ENCODE peak calls at places on chromosome X, in nine cellular contexts. T is HFF-Myc, C is Peyer's patch, D is A549, V is cardiac muscle cell, F is heart right ventricle, S is foreskin fibroblast, Z is tibial artery, Y is upper lobe of left lung. L is an unnamed sample.

GRCh38 chrX:141642979-141643378 is 53.5 kb downstream of the SPANXA2 start:
- DNase-seq in T (peak), C (no peak), D (no peak), V (peak), F (no peak), S (peak), Z (no peak), Y (no peak), L (no peak)

GRCh38 chrX:41559662-41560061 is 112.5 kb downstream of the NYX start:
- DNase-seq in T (peak), C (peak), D (no peak), V (no peak), F (peak), S (peak), Z (no peak), Y (no peak), L (no peak)

GRCh38 chrX:78383594-78383993 is 56.2 kb upstream of the CYSLTR1 start:
- DNase-seq in T (no peak), C (no peak), D (no peak), V (no peak), F (no peak), S (no peak), Z (no peak), Y (no peak), L (no peak)

GRCh38 chrX:108437789-108438623 is at the start of gene COL4A6:
- DNase-seq in T (no peak), C (no peak), D (peak), V (peak), F (peak), S (peak), Z (peak), Y (peak), L (no peak)

GRCh38 chrX:149461746-149462145 is 43.4 kb downstream of the IDS start:
- DNase-seq in T (no peak), C (no peak), D (no peak), V (no peak), F (no peak), S (no peak), Z (no peak), Y (no peak), L (no peak)

GRCh38 chrX:11965436-11965835 is 172.8 kb upstream of the FRMPD4 start:
- DNase-seq in T (no peak), C (no peak), D (no peak), V (no peak), F (no peak), S (no peak), Z (no peak), Y (no peak), L (no peak)

GRCh38 chrX:125090046-125090445 is 229.6 kb upstream of the TEX13C start:
- DNase-seq in T (no peak), C (no peak), D (no peak), V (no peak), F (no peak), S (no peak), Z (no peak), Y (no peak), L (no peak)

GRCh38 chrX:46953597-46953996 is 41.4 kb downstream of the JADE3 start:
- DNase-seq in T (no peak), C (no peak), D (no peak), V (no peak), F (peak), S (peak), Z (no peak), Y (no peak), L (no peak)

GRCh38 chrX:53074987-53075386 is 7.2 kb upstream of the TSPYL2 start:
- DNase-seq in T (no peak), C (no peak), D (no peak), V (no peak), F (no peak), S (no peak), Z (no peak), Y (no peak), L (no peak)

GRCh38 chrX:3576886-3577516 is 136.4 kb downstream of the PRKX start:
- DNase-seq in T (peak), C (no peak), D (no peak), V (no peak), F (peak), S (peak), Z (no peak), Y (no peak), L (no peak)

GRCh38 chrX:18964026-18964425 is 19.9 kb downstream of the PHKA2 start:
- DNase-seq in T (no peak), C (no peak), D (no peak), V (no peak), F (no peak), S (no peak), Z (no peak), Y (no peak), L (no peak)

GRCh38 chrX:14922437-14922836 is 49.2 kb downstream of the MOSPD2 start:
- DNase-seq in T (peak), C (no peak), D (no peak), V (peak), F (no peak), S (peak), Z (no peak), Y (no peak), L (no peak)

GRCh38 chrX:151742311-151742710 is 7.8 kb downstream of the CNGA2 start:
- DNase-seq in T (no peak), C (no peak), D (no peak), V (no peak), F (no peak), S (no peak), Z (no peak), Y (no peak), L (no peak)

GRCh38 chrX:132463411-132463810 is 25.4 kb downstream of the MBNL3 start:
- DNase-seq in T (no peak), C (peak), D (no peak), V (no peak), F (no peak), S (no peak), Z (no peak), Y (no peak), L (no peak)

GRCh38 chrX:151177141-151178027 is 1.0 kb downstream of the GPR50 start:
- DNase-seq in T (no peak), C (no peak), D (no peak), V (peak), F (no peak), S (peak), Z (no peak), Y (peak), L (no peak)

GRCh38 chrX:24424948-24425347 is 40.1 kb upstream of the PDK3 start:
- DNase-seq in T (no peak), C (peak), D (no peak), V (no peak), F (peak), S (peak), Z (peak), Y (no peak), L (no peak)

GRCh38 chrX:28016823-28017222 is 35.6 kb upstream of the DCAF8L1 start:
- DNase-seq in T (no peak), C (no peak), D (no peak), V (no peak), F (no peak), S (no peak), Z (no peak), Y (no peak), L (no peak)

GRCh38 chrX:114619874-114620273 is 36.0 kb downstream of the HTR2C start:
- DNase-seq in T (no peak), C (no peak), D (no peak), V (peak), F (no peak), S (peak), Z (no peak), Y (no peak), L (no peak)

GRCh38 chrX:48357681-48358080 is 1.2 kb upstream of the SSX3 start:
- DNase-seq in T (no peak), C (no peak), D (no peak), V (no peak), F (no peak), S (no peak), Z (no peak), Y (no peak), L (no peak)

GRCh38 chrX:13029341-13029740 is 15.1 kb downstream of the FAM9C start:
- DNase-seq in T (no peak), C (no peak), D (peak), V (no peak), F (peak), S (peak), Z (no peak), Y (no peak), L (no peak)

GRCh38 chrX:149916745-149917392 is 12.5 kb upstream of the HSFX4 start:
- DNase-seq in T (no peak), C (no peak), D (no peak), V (no peak), F (no peak), S (peak), Z (no peak), Y (no peak), L (no peak)

GRCh38 chrX:14673236-14673635 is 143.9 kb downstream of the GLRA2 start:
- DNase-seq in T (no peak), C (no peak), D (no peak), V (no peak), F (no peak), S (no peak), Z (no peak), Y (no peak), L (no peak)

GRCh38 chrX:39162322-39162721 is 361.1 kb downstream of the MID1IP1 start:
- DNase-seq in T (no peak), C (peak), D (no peak), V (no peak), F (no peak), S (no peak), Z (no peak), Y (peak), L (no peak)

GRCh38 chrX:31166416-31166815 is 94.6 kb upstream of the FTHL17 start:
- DNase-seq in T (no peak), C (no peak), D (no peak), V (no peak), F (no peak), S (no peak), Z (no peak), Y (no peak), L (no peak)

GRCh38 chrX:104098151-104098808 is 14.0 kb upstream of the ZCCHC18 start:
- DNase-seq in T (peak), C (peak), D (peak), V (peak), F (peak), S (peak), Z (no peak), Y (no peak), L (no peak)

GRCh38 chrX:104104676-104105075 is 7.6 kb upstream of the ZCCHC18 start:
- DNase-seq in T (no peak), C (no peak), D (no peak), V (no peak), F (no peak), S (no peak), Z (no peak), Y (peak), L (no peak)

GRCh38 chrX:104098919-104099318 is 13.4 kb upstream of the ZCCHC18 start:
- DNase-seq in T (no peak), C (no peak), D (no peak), V (no peak), F (no peak), S (no peak), Z (no peak), Y (no peak), L (no peak)
- TF ChIP-seq CTCF in T (no peak), C (no peak), D (no peak), V (no peak), F (no peak), S (no peak), Z (no peak), Y (no peak), L (no peak)

DNA sequence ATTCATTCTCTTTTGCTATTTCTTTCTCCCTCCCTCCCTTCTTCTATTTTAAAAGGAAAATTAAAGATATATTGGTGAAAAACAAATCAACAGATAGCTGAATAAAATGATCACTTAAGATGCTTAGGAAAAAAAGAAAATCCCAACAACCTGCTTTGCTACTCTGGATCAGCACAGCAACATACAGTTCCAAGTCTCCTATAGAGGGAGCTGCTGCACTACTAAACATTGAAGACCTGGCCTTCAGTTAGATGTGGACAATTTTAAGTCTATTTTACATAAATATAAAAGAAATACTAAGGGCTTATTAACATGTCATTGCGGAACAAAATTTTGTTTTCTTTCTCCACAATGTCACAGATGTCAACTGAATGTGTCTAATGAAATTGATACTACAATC is 226.4 kb downstream of the MAGEB5 start:
- DNase-seq in T (no peak), C (no peak), D (no peak), V (peak), F (no peak), S (peak), Z (no peak), Y (no peak), L (no peak)
- TF ChIP-seq CTCF in T (no peak), C (no peak), D (no peak), V (peak), F (peak), S (peak), Z (no peak), Y (no peak), L (no peak)

DNA sequence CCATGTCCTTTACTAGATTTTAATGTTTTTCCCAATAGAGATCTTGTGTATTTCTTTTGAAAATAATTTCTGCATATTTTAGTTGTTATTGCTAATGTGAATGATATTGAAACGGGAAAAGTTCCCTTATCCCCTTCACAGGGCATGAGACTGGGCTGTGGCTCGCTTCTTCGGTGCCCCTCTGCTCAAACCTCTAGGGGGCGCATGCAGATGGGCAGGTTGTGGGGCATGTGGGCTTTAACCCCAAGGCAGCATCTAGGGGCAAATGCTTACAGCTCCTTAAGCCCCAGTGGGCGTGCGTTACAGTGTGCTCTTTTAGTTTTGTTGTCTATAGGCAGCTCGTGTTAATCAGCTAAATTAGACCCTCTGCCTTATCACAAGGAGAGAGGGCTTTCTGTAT is 194.7 kb downstream of the OPHN1 start:
- DNase-seq in T (no peak), C (no peak), D (no peak), V (no peak), F (no peak), S (no peak), Z (no peak), Y (no peak), L (no peak)
- TF ChIP-seq CTCF in T (peak), C (no peak), D (peak), V (peak), F (peak), S (peak), Z (no peak), Y (no peak), L (peak)

DNA sequence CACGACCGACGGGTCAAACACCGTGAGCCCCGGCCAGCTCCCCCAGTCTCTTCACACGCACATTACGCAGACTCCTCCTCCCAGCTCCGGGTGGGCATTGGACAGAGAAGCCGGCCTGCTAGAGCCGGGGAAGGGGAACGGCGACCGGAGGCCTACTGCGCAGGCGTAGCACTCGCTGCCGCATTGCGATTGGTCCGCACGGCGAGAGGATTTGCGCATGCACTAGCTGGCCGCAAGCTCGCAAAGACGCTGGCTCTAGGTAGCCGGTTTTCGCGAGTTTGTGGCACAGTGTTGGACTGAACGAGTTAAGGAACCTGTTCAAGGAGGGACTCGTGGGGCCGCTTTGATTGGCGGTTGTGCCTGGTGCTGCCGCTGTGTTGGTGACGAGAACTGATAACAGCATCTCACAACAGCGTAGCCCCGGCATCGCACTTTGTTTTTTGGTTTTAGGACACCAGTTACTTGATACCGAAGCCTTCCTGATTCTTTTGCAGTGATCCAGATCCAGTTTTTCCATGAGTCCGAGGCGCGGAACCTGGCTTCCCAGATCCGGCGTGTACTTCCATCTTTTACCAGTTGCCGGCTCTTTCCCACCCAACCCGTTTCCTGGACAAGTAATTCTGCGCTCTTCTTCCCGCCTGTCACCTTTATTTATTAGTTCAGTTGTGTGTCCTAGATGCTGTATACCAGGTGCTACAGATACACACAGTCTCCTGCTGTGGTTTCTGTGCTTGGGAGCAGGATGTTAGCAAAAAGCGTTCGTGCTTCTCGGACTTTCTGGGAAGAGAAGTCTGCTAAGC is at the start of gene AIFM1:
- DNase-seq in T (peak), C (peak), D (peak), V (peak), F (peak), S (peak), Z (peak), Y (peak), L (peak)
- TF ChIP-seq CTCF in T (no peak), C (peak), D (no peak), V (no peak), F (no peak), S (no peak), Z (no peak), Y (no peak), L (no peak)

DNA sequence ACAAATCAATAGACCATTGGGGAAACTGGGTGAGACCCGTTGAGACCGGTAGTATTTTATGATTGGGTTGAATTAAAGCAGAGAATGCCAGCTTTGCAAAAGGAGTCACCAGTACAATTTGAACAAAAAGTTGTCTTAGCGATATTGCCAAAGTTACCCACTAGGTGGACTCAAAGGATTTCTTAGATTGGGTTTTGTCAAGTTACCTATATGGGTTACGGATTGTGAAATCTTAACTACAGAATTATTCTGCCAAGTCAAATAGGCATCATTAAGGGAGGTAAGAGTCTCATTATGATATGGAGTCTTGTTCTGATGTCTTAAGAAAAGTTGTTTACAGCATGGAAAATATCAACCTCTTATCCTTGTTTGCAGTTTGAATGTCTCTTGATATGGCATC is 15.0 kb upstream of the CT47A1 start:
- DNase-seq in T (no peak), C (no peak), D (no peak), V (no peak), F (no peak), S (peak), Z (no peak), Y (no peak), L (no peak)
- TF ChIP-seq CTCF in T (no peak), C (no peak), D (peak), V (peak), F (peak), S (no peak), Z (no peak), Y (peak), L (peak)